ENCODE peak calls at places on chromosomes 4 and X, in seven cellular contexts. One of them, this sample, is unnamed.

GRCh38 chrX:153922932-153923857 is 2.9 kb downstream of the ARHGAP4 start:
- DNase-seq in left cardiac atrium: peak
- DNase-seq in activated CD8-positive, alpha-beta memory T cell treated with anti-CD3 and anti-CD28 coated beads for 1 hour: no peak
- DNase-seq in naive thymus-derived CD4-positive, alpha-beta T cell: no peak
- DNase-seq in GM23338: peak
- DNase-seq in NCI-H1092: peak
- DNase-seq in adrenal gland: peak
- DNase-seq in this sample: no peak

GRCh38 chr4:1340181-1340747 is 6.7 kb upstream of the UVSSA start:
- DNase-seq in left cardiac atrium: no peak
- DNase-seq in activated CD8-positive, alpha-beta memory T cell treated with anti-CD3 and anti-CD28 coated beads for 1 hour: no peak
- DNase-seq in naive thymus-derived CD4-positive, alpha-beta T cell: no peak
- DNase-seq in GM23338: no peak
- DNase-seq in NCI-H1092: no peak
- DNase-seq in adrenal gland: no peak
- DNase-seq in this sample: no peak

GRCh38 chr4:53196872-53197759 is 168.7 kb downstream of the SCFD2 start:
- DNase-seq in left cardiac atrium: no peak
- DNase-seq in activated CD8-positive, alpha-beta memory T cell treated with anti-CD3 and anti-CD28 coated beads for 1 hour: no peak
- DNase-seq in naive thymus-derived CD4-positive, alpha-beta T cell: peak
- DNase-seq in GM23338: peak
- DNase-seq in NCI-H1092: peak
- DNase-seq in adrenal gland: no peak
- DNase-seq in this sample: no peak

GRCh38 chr4:114890773-114891172 is 222.6 kb downstream of the NDST4 start:
- DNase-seq in left cardiac atrium: no peak
- DNase-seq in activated CD8-positive, alpha-beta memory T cell treated with anti-CD3 and anti-CD28 coated beads for 1 hour: no peak
- DNase-seq in naive thymus-derived CD4-positive, alpha-beta T cell: no peak
- DNase-seq in GM23338: no peak
- DNase-seq in NCI-H1092: no peak
- DNase-seq in adrenal gland: no peak
- DNase-seq in this sample: no peak

GRCh38 chrX:34810364-34810763 is 132.2 kb upstream of the FAM47B start:
- DNase-seq in left cardiac atrium: no peak
- DNase-seq in activated CD8-positive, alpha-beta memory T cell treated with anti-CD3 and anti-CD28 coated beads for 1 hour: no peak
- DNase-seq in naive thymus-derived CD4-positive, alpha-beta T cell: no peak
- DNase-seq in GM23338: no peak
- DNase-seq in NCI-H1092: no peak
- DNase-seq in adrenal gland: no peak
- DNase-seq in this sample: no peak

GRCh38 chr4:39975488-39976089 is 2.1 kb downstream of the PDS5A start:
- DNase-seq in left cardiac atrium: no peak
- DNase-seq in activated CD8-positive, alpha-beta memory T cell treated with anti-CD3 and anti-CD28 coated beads for 1 hour: no peak
- DNase-seq in naive thymus-derived CD4-positive, alpha-beta T cell: no peak
- DNase-seq in GM23338: no peak
- DNase-seq in NCI-H1092: no peak
- DNase-seq in adrenal gland: no peak
- DNase-seq in this sample: no peak

GRCh38 chr4:102356562-102357202 is 11.4 kb upstream of the SLC39A8 start:
- DNase-seq in left cardiac atrium: no peak
- DNase-seq in activated CD8-positive, alpha-beta memory T cell treated with anti-CD3 and anti-CD28 coated beads for 1 hour: no peak
- DNase-seq in naive thymus-derived CD4-positive, alpha-beta T cell: no peak
- DNase-seq in GM23338: no peak
- DNase-seq in NCI-H1092: no peak
- DNase-seq in adrenal gland: no peak
- DNase-seq in this sample: no peak

GRCh38 chrX:36898301-36898700 is 109.9 kb upstream of the FAM47C start:
- DNase-seq in left cardiac atrium: no peak
- DNase-seq in activated CD8-positive, alpha-beta memory T cell treated with anti-CD3 and anti-CD28 coated beads for 1 hour: no peak
- DNase-seq in naive thymus-derived CD4-positive, alpha-beta T cell: no peak
- DNase-seq in GM23338: peak
- DNase-seq in NCI-H1092: no peak
- DNase-seq in adrenal gland: no peak
- DNase-seq in this sample: no peak

GRCh38 chrX:130173190-130173895 is 1.6 kb downstream of the RAB33A start:
- DNase-seq in left cardiac atrium: peak
- DNase-seq in activated CD8-positive, alpha-beta memory T cell treated with anti-CD3 and anti-CD28 coated beads for 1 hour: no peak
- DNase-seq in naive thymus-derived CD4-positive, alpha-beta T cell: no peak
- DNase-seq in GM23338: no peak
- DNase-seq in NCI-H1092: no peak
- DNase-seq in adrenal gland: peak
- DNase-seq in this sample: peak

GRCh38 chrX:137565921-137566745 is at the start of gene ZIC3:
- DNase-seq in left cardiac atrium: peak
- DNase-seq in activated CD8-positive, alpha-beta memory T cell treated with anti-CD3 and anti-CD28 coated beads for 1 hour: no peak
- DNase-seq in naive thymus-derived CD4-positive, alpha-beta T cell: no peak
- DNase-seq in GM23338: peak
- DNase-seq in NCI-H1092: peak
- DNase-seq in adrenal gland: peak
- DNase-seq in this sample: peak

GRCh38 chr4:148341980-148342800 is 100.0 kb downstream of the NR3C2 start:
- DNase-seq in left cardiac atrium: peak
- DNase-seq in activated CD8-positive, alpha-beta memory T cell treated with anti-CD3 and anti-CD28 coated beads for 1 hour: no peak
- DNase-seq in naive thymus-derived CD4-positive, alpha-beta T cell: no peak
- DNase-seq in GM23338: no peak
- DNase-seq in NCI-H1092: no peak
- DNase-seq in adrenal gland: no peak
- DNase-seq in this sample: no peak